ENCODE peak calls at places on chromosomes 7 and 10, in ten cellular contexts. One of them, this sample, is unnamed.

GRCh38 chr10:48814933-48815332 is 124.7 kb downstream of the LRRC18 start:
- DNase-seq in dorsolateral prefrontal cortex: no peak
- DNase-seq in HCT116: no peak
- DNase-seq in SJSA1: no peak
- DNase-seq in AG08395: no peak
- DNase-seq in EH: peak
- DNase-seq in stimulated activated effector memory CD8-positive, alpha-beta T cell treated with anti-CD3 and anti-CD28 coated beads, Interleukin-12 subunit alpha, Interleukin-12 subunit beta, amount 100 ng/mL, for 72 hours: no peak
- DNase-seq in AG09309: no peak
- DNase-seq in keratinocyte: no peak
- DNase-seq in AML-193: no peak
- DNase-seq in this sample: no peak

GRCh38 chr7:121151663-121152344 is 163.3 kb downstream of the CPED1 start:
- DNase-seq in AG09309: no peak
- DNase-seq in SJSA1: no peak
- DNase-seq in HCT116: no peak
- DNase-seq in AML-193: no peak
- DNase-seq in AG08395: no peak
- DNase-seq in dorsolateral prefrontal cortex: no peak
- DNase-seq in keratinocyte: no peak
- DNase-seq in stimulated activated effector memory CD8-positive, alpha-beta T cell treated with anti-CD3 and anti-CD28 coated beads, Interleukin-12 subunit alpha, Interleukin-12 subunit beta, amount 100 ng/mL, for 72 hours: no peak
- DNase-seq in EH: no peak
- DNase-seq in this sample: no peak

GRCh38 chr7:96321670-96322372 is at the start of gene SLC25A13:
- DNase-seq in AG09309: no peak
- DNase-seq in keratinocyte: no peak
- DNase-seq in EH: peak
- DNase-seq in AG08395: peak
- DNase-seq in stimulated activated effector memory CD8-positive, alpha-beta T cell treated with anti-CD3 and anti-CD28 coated beads, Interleukin-12 subunit alpha, Interleukin-12 subunit beta, amount 100 ng/mL, for 72 hours: peak
- DNase-seq in SJSA1: peak
- DNase-seq in HCT116: peak
- DNase-seq in AML-193: peak
- DNase-seq in dorsolateral prefrontal cortex: peak
- DNase-seq in this sample: peak

GRCh38 chr7:157558061-157558460 is 221.3 kb downstream of the DNAJB6 start:
- DNase-seq in AML-193: no peak
- DNase-seq in keratinocyte: no peak
- DNase-seq in stimulated activated effector memory CD8-positive, alpha-beta T cell treated with anti-CD3 and anti-CD28 coated beads, Interleukin-12 subunit alpha, Interleukin-12 subunit beta, amount 100 ng/mL, for 72 hours: no peak
- DNase-seq in SJSA1: no peak
- DNase-seq in HCT116: no peak
- DNase-seq in AG08395: no peak
- DNase-seq in dorsolateral prefrontal cortex: peak
- DNase-seq in AG09309: no peak
- DNase-seq in EH: no peak
- DNase-seq in this sample: no peak

GRCh38 chr7:138603549-138604324 is 97.4 kb downstream of the SVOPL start:
- DNase-seq in dorsolateral prefrontal cortex: no peak
- DNase-seq in AG09309: no peak
- DNase-seq in keratinocyte: no peak
- DNase-seq in SJSA1: no peak
- DNase-seq in AML-193: no peak
- DNase-seq in AG08395: no peak
- DNase-seq in EH: no peak
- DNase-seq in stimulated activated effector memory CD8-positive, alpha-beta T cell treated with anti-CD3 and anti-CD28 coated beads, Interleukin-12 subunit alpha, Interleukin-12 subunit beta, amount 100 ng/mL, for 72 hours: no peak
- DNase-seq in HCT116: no peak
- DNase-seq in this sample: no peak

GRCh38 chr10:59393349-59393748 is 31.0 kb upstream of the FAM13C start:
- DNase-seq in HCT116: no peak
- DNase-seq in EH: no peak
- DNase-seq in stimulated activated effector memory CD8-positive, alpha-beta T cell treated with anti-CD3 and anti-CD28 coated beads, Interleukin-12 subunit alpha, Interleukin-12 subunit beta, amount 100 ng/mL, for 72 hours: no peak
- DNase-seq in dorsolateral prefrontal cortex: no peak
- DNase-seq in keratinocyte: no peak
- DNase-seq in AML-193: no peak
- DNase-seq in AG09309: no peak
- DNase-seq in AG08395: peak
- DNase-seq in SJSA1: no peak
- DNase-seq in this sample: no peak

GRCh38 chr10:123869015-123869414 is 22.6 kb downstream of the CPXM2 start:
- DNase-seq in stimulated activated effector memory CD8-positive, alpha-beta T cell treated with anti-CD3 and anti-CD28 coated beads, Interleukin-12 subunit alpha, Interleukin-12 subunit beta, amount 100 ng/mL, for 72 hours: no peak
- DNase-seq in AG09309: no peak
- DNase-seq in EH: no peak
- DNase-seq in dorsolateral prefrontal cortex: no peak
- DNase-seq in AML-193: no peak
- DNase-seq in HCT116: no peak
- DNase-seq in AG08395: no peak
- DNase-seq in SJSA1: no peak
- DNase-seq in keratinocyte: no peak
- DNase-seq in this sample: no peak

GRCh38 chr10:88901610-88902327 is 21.7 kb downstream of the STAMBPL1 start:
- DNase-seq in HCT116: no peak
- DNase-seq in AG09309: no peak
- DNase-seq in AML-193: no peak
- DNase-seq in AG08395: no peak
- DNase-seq in EH: peak
- DNase-seq in keratinocyte: no peak
- DNase-seq in stimulated activated effector memory CD8-positive, alpha-beta T cell treated with anti-CD3 and anti-CD28 coated beads, Interleukin-12 subunit alpha, Interleukin-12 subunit beta, amount 100 ng/mL, for 72 hours: no peak
- DNase-seq in SJSA1: no peak
- DNase-seq in dorsolateral prefrontal cortex: no peak
- DNase-seq in this sample: no peak

GRCh38 chr10:73413108-73413527 is 740 bp downstream of the ANXA7 start:
- DNase-seq in keratinocyte: peak
- DNase-seq in AG09309: no peak
- DNase-seq in SJSA1: peak
- DNase-seq in HCT116: peak
- DNase-seq in EH: no peak
- DNase-seq in stimulated activated effector memory CD8-positive, alpha-beta T cell treated with anti-CD3 and anti-CD28 coated beads, Interleukin-12 subunit alpha, Interleukin-12 subunit beta, amount 100 ng/mL, for 72 hours: no peak
- DNase-seq in dorsolateral prefrontal cortex: peak
- DNase-seq in AG08395: peak
- DNase-seq in AML-193: peak
- DNase-seq in this sample: peak

GRCh38 chr10:5616046-5616445 is 50.3 kb downstream of the ASB13 start:
- DNase-seq in AML-193: no peak
- DNase-seq in keratinocyte: no peak
- DNase-seq in SJSA1: peak
- DNase-seq in EH: no peak
- DNase-seq in dorsolateral prefrontal cortex: no peak
- DNase-seq in stimulated activated effector memory CD8-positive, alpha-beta T cell treated with anti-CD3 and anti-CD28 coated beads, Interleukin-12 subunit alpha, Interleukin-12 subunit beta, amount 100 ng/mL, for 72 hours: no peak
- DNase-seq in AG08395: no peak
- DNase-seq in AG09309: no peak
- DNase-seq in HCT116: no peak
- DNase-seq in this sample: no peak

GRCh38 chr10:61835069-61835908 is 66.2 kb upstream of the ARID5B start:
- DNase-seq in AG08395: peak
- DNase-seq in SJSA1: no peak
- DNase-seq in stimulated activated effector memory CD8-positive, alpha-beta T cell treated with anti-CD3 and anti-CD28 coated beads, Interleukin-12 subunit alpha, Interleukin-12 subunit beta, amount 100 ng/mL, for 72 hours: no peak
- DNase-seq in EH: peak
- DNase-seq in keratinocyte: peak
- DNase-seq in AG09309: no peak
- DNase-seq in AML-193: no peak
- DNase-seq in HCT116: peak
- DNase-seq in dorsolateral prefrontal cortex: no peak
- DNase-seq in this sample: no peak

GRCh38 chr7:27241189-27242045 is 1.2 kb upstream of the EVX1 start:
- DNase-seq in dorsolateral prefrontal cortex: no peak
- DNase-seq in SJSA1: no peak
- DNase-seq in AML-193: no peak
- DNase-seq in EH: no peak
- DNase-seq in keratinocyte: no peak
- DNase-seq in HCT116: no peak
- DNase-seq in stimulated activated effector memory CD8-positive, alpha-beta T cell treated with anti-CD3 and anti-CD28 coated beads, Interleukin-12 subunit alpha, Interleukin-12 subunit beta, amount 100 ng/mL, for 72 hours: no peak
- DNase-seq in AG09309: no peak
- DNase-seq in AG08395: no peak
- DNase-seq in this sample: no peak

GRCh38 chr10:67837519-67838314 is at the start of gene DNAJC12:
- DNase-seq in AML-193: peak
- DNase-seq in AG09309: no peak
- DNase-seq in HCT116: peak
- DNase-seq in stimulated activated effector memory CD8-positive, alpha-beta T cell treated with anti-CD3 and anti-CD28 coated beads, Interleukin-12 subunit alpha, Interleukin-12 subunit beta, amount 100 ng/mL, for 72 hours: no peak
- DNase-seq in SJSA1: peak
- DNase-seq in EH: peak
- DNase-seq in AG08395: peak
- DNase-seq in dorsolateral prefrontal cortex: no peak
- DNase-seq in keratinocyte: no peak
- DNase-seq in this sample: peak

GRCh38 chr7:29588900-29589696 is 25.5 kb downstream of the PRR15 start:
- DNase-seq in AG09309: no peak
- DNase-seq in SJSA1: no peak
- DNase-seq in HCT116: peak
- DNase-seq in stimulated activated effector memory CD8-positive, alpha-beta T cell treated with anti-CD3 and anti-CD28 coated beads, Interleukin-12 subunit alpha, Interleukin-12 subunit beta, amount 100 ng/mL, for 72 hours: no peak
- DNase-seq in dorsolateral prefrontal cortex: no peak
- DNase-seq in EH: peak
- DNase-seq in AG08395: peak
- DNase-seq in keratinocyte: no peak
- DNase-seq in AML-193: peak
- DNase-seq in this sample: peak

GRCh38 chr10:114538544-114538906 is 119.5 kb downstream of the ABLIM1 start:
- DNase-seq in EH: no peak
- DNase-seq in stimulated activated effector memory CD8-positive, alpha-beta T cell treated with anti-CD3 and anti-CD28 coated beads, Interleukin-12 subunit alpha, Interleukin-12 subunit beta, amount 100 ng/mL, for 72 hours: no peak
- DNase-seq in AG09309: no peak
- DNase-seq in SJSA1: no peak
- DNase-seq in keratinocyte: no peak
- DNase-seq in dorsolateral prefrontal cortex: no peak
- DNase-seq in HCT116: no peak
- DNase-seq in AML-193: no peak
- DNase-seq in AG08395: no peak
- DNase-seq in this sample: no peak

GRCh38 chr10:36675458-36675880 is 449.9 kb upstream of the ANKRD30A start:
- DNase-seq in AML-193: no peak
- DNase-seq in SJSA1: peak
- DNase-seq in AG08395: peak
- DNase-seq in dorsolateral prefrontal cortex: no peak
- DNase-seq in EH: peak
- DNase-seq in stimulated activated effector memory CD8-positive, alpha-beta T cell treated with anti-CD3 and anti-CD28 coated beads, Interleukin-12 subunit alpha, Interleukin-12 subunit beta, amount 100 ng/mL, for 72 hours: no peak
- DNase-seq in keratinocyte: no peak
- DNase-seq in AG09309: peak
- DNase-seq in HCT116: no peak
- DNase-seq in this sample: no peak

GRCh38 chr7:41114166-41114565 is 588.7 kb downstream of the INHBA start:
- DNase-seq in SJSA1: no peak
- DNase-seq in HCT116: no peak
- DNase-seq in keratinocyte: no peak
- DNase-seq in stimulated activated effector memory CD8-positive, alpha-beta T cell treated with anti-CD3 and anti-CD28 coated beads, Interleukin-12 subunit alpha, Interleukin-12 subunit beta, amount 100 ng/mL, for 72 hours: no peak
- DNase-seq in AG09309: no peak
- DNase-seq in dorsolateral prefrontal cortex: no peak
- DNase-seq in AG08395: no peak
- DNase-seq in EH: peak
- DNase-seq in AML-193: no peak
- DNase-seq in this sample: no peak

GRCh38 chr10:70508912-70509366 is 30.4 kb downstream of the PALD1 start:
- DNase-seq in EH: peak
- DNase-seq in SJSA1: no peak
- DNase-seq in stimulated activated effector memory CD8-positive, alpha-beta T cell treated with anti-CD3 and anti-CD28 coated beads, Interleukin-12 subunit alpha, Interleukin-12 subunit beta, amount 100 ng/mL, for 72 hours: no peak
- DNase-seq in AG08395: peak
- DNase-seq in AG09309: no peak
- DNase-seq in HCT116: no peak
- DNase-seq in AML-193: no peak
- DNase-seq in keratinocyte: no peak
- DNase-seq in dorsolateral prefrontal cortex: peak
- DNase-seq in this sample: no peak

GRCh38 chr7:6375346-6376101 is 72.2 kb downstream of the DAGLB start:
- DNase-seq in HCT116: no peak
- DNase-seq in AML-193: no peak
- DNase-seq in stimulated activated effector memory CD8-positive, alpha-beta T cell treated with anti-CD3 and anti-CD28 coated beads, Interleukin-12 subunit alpha, Interleukin-12 subunit beta, amount 100 ng/mL, for 72 hours: no peak
- DNase-seq in keratinocyte: no peak
- DNase-seq in EH: peak
- DNase-seq in dorsolateral prefrontal cortex: no peak
- DNase-seq in AG08395: no peak
- DNase-seq in AG09309: no peak
- DNase-seq in SJSA1: no peak
- DNase-seq in this sample: no peak

GRCh38 chr10:23351914-23352313 is 7.3 kb upstream of the C10orf67 start:
- DNase-seq in AML-193: no peak
- DNase-seq in AG08395: no peak
- DNase-seq in keratinocyte: no peak
- DNase-seq in AG09309: no peak
- DNase-seq in HCT116: no peak
- DNase-seq in stimulated activated effector memory CD8-positive, alpha-beta T cell treated with anti-CD3 and anti-CD28 coated beads, Interleukin-12 subunit alpha, Interleukin-12 subunit beta, amount 100 ng/mL, for 72 hours: no peak
- DNase-seq in dorsolateral prefrontal cortex: no peak
- DNase-seq in EH: peak
- DNase-seq in SJSA1: no peak
- DNase-seq in this sample: no peak

GRCh38 chr7:2527505-2528464 is 8.2 kb downstream of the LFNG start:
- DNase-seq in AG08395: peak
- DNase-seq in AML-193: no peak
- DNase-seq in SJSA1: peak
- DNase-seq in HCT116: no peak
- DNase-seq in dorsolateral prefrontal cortex: no peak
- DNase-seq in EH: peak
- DNase-seq in keratinocyte: no peak
- DNase-seq in stimulated activated effector memory CD8-positive, alpha-beta T cell treated with anti-CD3 and anti-CD28 coated beads, Interleukin-12 subunit alpha, Interleukin-12 subunit beta, amount 100 ng/mL, for 72 hours: no peak
- DNase-seq in AG09309: no peak
- DNase-seq in this sample: no peak

GRCh38 chr7:86708334-86708733 is 64.6 kb downstream of the GRM3 start:
- DNase-seq in stimulated activated effector memory CD8-positive, alpha-beta T cell treated with anti-CD3 and anti-CD28 coated beads, Interleukin-12 subunit alpha, Interleukin-12 subunit beta, amount 100 ng/mL, for 72 hours: no peak
- DNase-seq in EH: no peak
- DNase-seq in dorsolateral prefrontal cortex: peak
- DNase-seq in AG08395: no peak
- DNase-seq in keratinocyte: no peak
- DNase-seq in SJSA1: no peak
- DNase-seq in AG09309: no peak
- DNase-seq in HCT116: no peak
- DNase-seq in AML-193: no peak
- DNase-seq in this sample: no peak

GRCh38 chr10:19048901-19049300 is 300 bp downstream of the MALRD1 start:
- DNase-seq in EH: no peak
- DNase-seq in AG08395: no peak
- DNase-seq in HCT116: no peak
- DNase-seq in AG09309: no peak
- DNase-seq in SJSA1: no peak
- DNase-seq in stimulated activated effector memory CD8-positive, alpha-beta T cell treated with anti-CD3 and anti-CD28 coated beads, Interleukin-12 subunit alpha, Interleukin-12 subunit beta, amount 100 ng/mL, for 72 hours: no peak
- DNase-seq in dorsolateral prefrontal cortex: no peak
- DNase-seq in AML-193: no peak
- DNase-seq in keratinocyte: no peak
- DNase-seq in this sample: no peak

GRCh38 chr10:78451592-78451991 is 417.9 kb downstream of the RPS24 start:
- DNase-seq in AML-193: no peak
- DNase-seq in HCT116: no peak
- DNase-seq in EH: no peak
- DNase-seq in dorsolateral prefrontal cortex: no peak
- DNase-seq in AG09309: no peak
- DNase-seq in AG08395: no peak
- DNase-seq in stimulated activated effector memory CD8-positive, alpha-beta T cell treated with anti-CD3 and anti-CD28 coated beads, Interleukin-12 subunit alpha, Interleukin-12 subunit beta, amount 100 ng/mL, for 72 hours: no peak
- DNase-seq in SJSA1: no peak
- DNase-seq in keratinocyte: no peak
- DNase-seq in this sample: peak

GRCh38 chr10:8600192-8600591 is 545.7 kb downstream of the GATA3 start:
- DNase-seq in keratinocyte: peak
- DNase-seq in AG08395: no peak
- DNase-seq in dorsolateral prefrontal cortex: no peak
- DNase-seq in EH: no peak
- DNase-seq in SJSA1: no peak
- DNase-seq in HCT116: no peak
- DNase-seq in AML-193: no peak
- DNase-seq in stimulated activated effector memory CD8-positive, alpha-beta T cell treated with anti-CD3 and anti-CD28 coated beads, Interleukin-12 subunit alpha, Interleukin-12 subunit beta, amount 100 ng/mL, for 72 hours: no peak
- DNase-seq in AG09309: no peak
- DNase-seq in this sample: no peak

GRCh38 chr7:74302745-74303221 is 13.6 kb downstream of the CLIP2 start:
- DNase-seq in stimulated activated effector memory CD8-positive, alpha-beta T cell treated with anti-CD3 and anti-CD28 coated beads, Interleukin-12 subunit alpha, Interleukin-12 subunit beta, amount 100 ng/mL, for 72 hours: no peak
- DNase-seq in AML-193: no peak
- DNase-seq in SJSA1: no peak
- DNase-seq in AG08395: peak
- DNase-seq in keratinocyte: no peak
- DNase-seq in HCT116: no peak
- DNase-seq in dorsolateral prefrontal cortex: no peak
- DNase-seq in EH: no peak
- DNase-seq in AG09309: no peak
- DNase-seq in this sample: no peak

GRCh38 chr7:108246227-108246837 is 116.2 kb upstream of the LAMB4 start:
- DNase-seq in stimulated activated effector memory CD8-positive, alpha-beta T cell treated with anti-CD3 and anti-CD28 coated beads, Interleukin-12 subunit alpha, Interleukin-12 subunit beta, amount 100 ng/mL, for 72 hours: no peak
- DNase-seq in AG09309: peak
- DNase-seq in AML-193: peak
- DNase-seq in SJSA1: peak
- DNase-seq in dorsolateral prefrontal cortex: no peak
- DNase-seq in HCT116: peak
- DNase-seq in AG08395: peak
- DNase-seq in EH: peak
- DNase-seq in keratinocyte: peak
- DNase-seq in this sample: no peak

GRCh38 chr10:91354166-91354565 is 56.0 kb upstream of the HECTD2 start:
- DNase-seq in AG09309: no peak
- DNase-seq in AG08395: no peak
- DNase-seq in dorsolateral prefrontal cortex: no peak
- DNase-seq in AML-193: no peak
- DNase-seq in SJSA1: no peak
- DNase-seq in keratinocyte: no peak
- DNase-seq in HCT116: no peak
- DNase-seq in EH: no peak
- DNase-seq in stimulated activated effector memory CD8-positive, alpha-beta T cell treated with anti-CD3 and anti-CD28 coated beads, Interleukin-12 subunit alpha, Interleukin-12 subunit beta, amount 100 ng/mL, for 72 hours: no peak
- DNase-seq in this sample: no peak